ENCODE peak calls at places on chromosomes 2 and 18, in six cellular contexts. K is ovary; G is naive thymus-derived CD4-positive, alpha-beta T cell; S is right lobe of liver; V is cardiac muscle cell; Y is CD4-positive, CD25-positive, alpha-beta regulatory T cell. H is an unnamed sample. For H3K4me1, the result is how much of the 10 kb centered on the place peaks cover.

GRCh38 chr18:30533716-30534115 is 508.8 kb downstream of the DSC3 start:
- DNase-seq in K (no peak), G (no peak), S (no peak), Y (no peak), V (no peak), H (no peak)

GRCh38 chr2:85995648-85996529 is 107.1 kb upstream of the ST3GAL5 start:
- DNase-seq in K (no peak), V (no peak), Y (no peak), G (no peak), S (peak), H (no peak)

GRCh38 chr2:44777542-44777941 is 164.0 kb upstream of the SIX3 start:
- DNase-seq in V (no peak), K (no peak), Y (no peak), G (no peak), S (no peak), H (peak)

GRCh38 chr18:40469851-40470250 is 1485.2 kb upstream of the PIK3C3 start:
- DNase-seq in G (no peak), S (no peak), K (no peak), V (no peak), Y (no peak), H (no peak)

GRCh38 chr2:238596571-238597551 is 170.1 kb downstream of the ASB1 start:
- DNase-seq in Y (no peak), K (peak), S (no peak), V (no peak), G (no peak), H (no peak)

GRCh38 chr18:65352183-65352582 is 398.6 kb upstream of the CDH7 start:
- DNase-seq in S (no peak), G (no peak), V (no peak), K (no peak), Y (no peak), H (no peak)

GRCh38 chr2:26018184-26018716 is 15.6 kb upstream of the RAB10 start:
- DNase-seq in V (peak), K (peak), Y (no peak), S (peak), G (no peak), H (peak)

GRCh38 chr2:218569038-218569431 is 396 bp downstream of the CNOT9 start:
- DNase-seq in G (peak), Y (no peak), K (peak), V (peak), S (peak), H (peak)

GRCh38 chr2:68993660-68994059 is 19.2 kb downstream of the GKN1 start:
- DNase-seq in Y (no peak), S (no peak), G (no peak), K (no peak), V (no peak), H (no peak)

GRCh38 chr18:21894619-21895367 is 154.2 kb downstream of the MIB1 start:
- DNase-seq in V (no peak), K (peak), G (no peak), Y (no peak), S (peak), H (peak)

GRCh38 chr2:119784876-119785275 is 25.2 kb downstream of the PTPN4 start:
- DNase-seq in K (no peak), Y (no peak), V (no peak), G (no peak), S (no peak), H (no peak)

GRCh38 chr2:225337183-225337582 is 62.3 kb upstream of the NYAP2 start:
- DNase-seq in G (no peak), S (no peak), V (peak), K (no peak), Y (no peak), H (no peak)

GRCh38 chr2:240375024-240375645 is 60.3 kb upstream of the GPC1 start:
- DNase-seq in V (no peak), Y (no peak), S (no peak), K (no peak), G (no peak), H (no peak)

GRCh38 chr2:181164699-181165098 is 184.3 kb downstream of the UBE2E3 start:
- DNase-seq in Y (no peak), K (no peak), S (no peak), G (no peak), V (no peak), H (no peak)

GRCh38 chr2:119482481-119483394 is 41.5 kb downstream of the SCTR start:
- DNase-seq in Y (no peak), V (no peak), S (no peak), G (no peak), K (no peak), H (no peak)

GRCh38 chr2:108908717-108909077 is 80.3 kb downstream of the EDAR start:
- DNase-seq in S (no peak), G (no peak), K (no peak), Y (no peak), V (no peak), H (peak)

GRCh38 chr2:28209864-28210263 is 182.8 kb upstream of the FOSL2 start:
- DNase-seq in G (no peak), Y (no peak), V (no peak), K (no peak), S (no peak), H (no peak)

GRCh38 chr2:81894451-81894990 is 1590.0 kb upstream of the LRRTM1 start:
- DNase-seq in G (no peak), Y (no peak), K (no peak), S (no peak), V (peak), H (no peak)

GRCh38 chr18:26778054-26778393 is 87.5 kb downstream of the AQP4 start:
- DNase-seq in G (no peak), Y (no peak), V (no peak), S (no peak), K (no peak), H (no peak)

GRCh38 chr18:33210575-33211189 is 229.8 kb downstream of the CCDC178 start:
- DNase-seq in Y (no peak), K (no peak), G (no peak), S (no peak), V (peak), H (no peak)

GRCh38 chr18:61062241-61062640 is 271.0 kb upstream of the CDH20 start:
- DNase-seq in S (no peak), V (no peak), Y (no peak), K (no peak), G (no peak), H (no peak)

GRCh38 chr2:120741514-120742448 is 6.1 kb downstream of the GLI2 start:
- DNase-seq in V (peak), Y (no peak), G (no peak), K (peak), S (no peak), H (peak)

GRCh38 chr2:216951166-216951565 is 91.3 kb upstream of the TNP1 start:
- DNase-seq in Y (no peak), V (no peak), G (no peak), S (no peak), K (no peak), H (no peak)

GRCh38 chr2:231199219-231199618 is 788 bp downstream of the ARMC9 start:
- DNase-seq in S (no peak), K (no peak), G (no peak), Y (no peak), V (no peak), H (no peak)

GRCh38 chr2:234401376-234401775 is 95.5 kb downstream of the ARL4C start:
- DNase-seq in S (no peak), V (no peak), G (no peak), Y (no peak), K (no peak), H (no peak)

GRCh38 chr18:34115409-34116081 is 109.2 kb downstream of the NOL4 start:
- DNase-seq in K (no peak), S (no peak), G (no peak), V (no peak), Y (no peak), H (peak)

GRCh38 chr2:98800330-98801064 is 69.6 kb upstream of the MGAT4A start:
- DNase-seq in K (no peak), S (no peak), Y (no peak), G (no peak), V (no peak), H (no peak)

GRCh38 chr2:71789556-71790219 is 336.3 kb downstream of the DYSF start:
- DNase-seq in K (peak), S (peak), G (no peak), V (no peak), Y (no peak), H (peak)

GRCh38 chr18:41992066-41992465 is 37.0 kb downstream of the PIK3C3 start:
- DNase-seq in Y (no peak), G (no peak), K (no peak), S (no peak), V (no peak), H (no peak)
- H3K4me3 ChIP-seq in Y (no peak), G (no peak), K (no peak), S (no peak), V (no peak), H (no peak)

DNA sequence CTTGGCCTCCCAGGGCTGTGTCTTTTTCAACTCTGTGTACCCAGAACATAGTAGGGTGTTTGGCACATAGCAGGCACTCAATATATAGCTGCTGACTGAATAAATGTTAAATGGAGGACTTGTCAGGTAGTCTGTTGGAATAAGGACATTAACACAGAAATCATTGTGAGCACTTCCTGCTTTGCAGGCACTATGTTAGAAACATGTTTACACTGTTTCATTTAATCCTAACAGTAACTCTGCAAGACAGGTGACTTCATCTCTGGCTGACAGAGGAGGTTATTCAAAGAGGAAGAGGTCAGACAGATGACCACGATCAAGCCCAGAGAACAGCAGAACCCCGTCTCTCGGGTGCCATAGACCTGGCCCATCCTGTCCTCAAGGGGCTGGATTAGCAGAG is 28.0 kb upstream of the PIEZO2 start:
- DNase-seq in G (no peak), K (no peak), Y (no peak), V (no peak), S (no peak), H (no peak)
- H3K4me1 ChIP-seq in G (under half), K (under half), Y (under half), V (under half), S (under half), H (under half)

GRCh38 chr2:46303822-46304221 is 6.6 kb downstream of the EPAS1 start:
- DNase-seq in Y (no peak), V (no peak), K (no peak), G (no peak), S (no peak), H (no peak)
- H3K4me3 ChIP-seq in Y (no peak), V (no peak), K (no peak), G (no peak), S (no peak), H (no peak)

GRCh38 chr2:167190053-167190452 is 301.8 kb downstream of the XIRP2 start:
- DNase-seq in Y (no peak), S (no peak), V (no peak), G (no peak), K (no peak), H (no peak)

GRCh38 chr2:167196461-167197252 is 308.4 kb downstream of the XIRP2 start:
- DNase-seq in Y (no peak), V (peak), K (no peak), S (peak), G (no peak), H (no peak)

GRCh38 chr2:167188596-167188967 is 300.3 kb downstream of the XIRP2 start:
- DNase-seq in K (no peak), V (peak), S (no peak), Y (no peak), G (no peak), H (no peak)

GRCh38 chr2:167191588-167191987 is 303.3 kb downstream of the XIRP2 start:
- DNase-seq in S (no peak), G (no peak), K (no peak), Y (no peak), V (no peak), H (no peak)

DNA sequence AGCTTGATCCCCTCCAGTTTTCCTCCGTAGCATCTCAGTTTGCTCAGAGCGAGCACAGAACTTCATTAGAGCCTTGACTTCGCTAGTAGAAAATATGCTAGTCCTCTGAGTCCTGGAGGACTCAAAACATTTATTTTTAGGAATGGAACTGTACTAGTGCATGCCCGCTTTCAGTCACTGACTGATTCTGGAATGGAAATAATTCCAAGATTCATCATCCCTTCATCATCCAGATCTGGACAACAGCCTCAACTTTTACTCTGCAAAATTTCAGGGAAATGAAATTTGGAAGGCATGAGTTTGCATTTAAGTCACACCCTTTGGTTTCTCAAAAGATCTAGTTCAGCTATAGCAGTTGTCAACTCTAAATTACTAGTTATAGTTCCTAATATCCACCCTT is 304.6 kb downstream of the XIRP2 start:
- DNase-seq in S (no peak), Y (no peak), G (no peak), V (no peak), K (no peak), H (no peak)
- H3K4me1 ChIP-seq in S (under half), Y (under half), G (under half), V (under half), K (under half), H (under half)

DNA sequence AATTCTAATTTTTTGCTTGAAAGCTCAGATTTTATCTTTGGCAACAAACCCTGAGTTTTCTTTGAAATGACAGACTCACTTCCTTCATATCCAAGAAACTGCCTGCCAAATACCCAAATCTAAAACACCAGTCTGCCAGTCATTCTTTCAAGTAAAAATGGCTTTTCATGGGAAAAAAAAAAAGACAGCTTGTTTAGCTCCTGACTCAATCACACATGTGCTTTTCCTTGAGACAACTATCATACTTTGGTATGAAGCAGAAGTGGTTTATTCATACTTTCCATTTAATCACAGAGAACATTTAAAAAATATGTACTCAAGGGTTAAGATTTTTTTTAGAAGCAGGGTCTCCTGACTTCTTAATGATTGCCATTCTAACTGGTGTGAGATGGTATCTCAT is 40.5 kb upstream of the CSRNP3 start:
- DNase-seq in Y (no peak), G (no peak), V (no peak), K (no peak), S (no peak), H (no peak)
- H3K4me3 ChIP-seq in Y (no peak), G (no peak), V (no peak), K (no peak), S (no peak), H (no peak)

DNA sequence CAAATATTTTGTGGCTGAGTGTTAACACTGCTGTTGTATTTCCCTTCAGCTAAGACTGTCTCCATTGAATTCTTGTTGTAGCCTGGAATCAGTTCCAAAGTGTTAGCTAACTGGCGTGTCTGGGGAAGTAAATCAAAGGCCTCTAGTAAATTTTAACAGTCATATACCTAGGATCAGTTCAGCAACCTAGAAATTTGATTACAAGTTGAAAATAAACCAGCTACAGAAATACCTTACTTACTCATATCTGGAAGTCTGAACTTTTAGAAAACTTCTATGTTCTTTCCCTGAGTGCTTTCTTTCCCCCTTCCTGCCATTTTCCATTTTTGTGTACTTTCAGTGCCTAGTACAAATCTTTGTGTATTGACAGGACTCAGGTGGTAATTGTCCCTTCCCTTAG is 396.7 kb upstream of the DCC start:
- DNase-seq in G (no peak), K (no peak), Y (no peak), S (no peak), V (no peak), H (no peak)
- H3K4me1 ChIP-seq in G (under half), K (under half), Y (under half), S (under half), V (under half), H (under half)

H was measured in testis.